ENCODE peak calls at places on chromosomes 1 and 21, in ten cellular contexts. One of them, this sample, is unnamed.

GRCh38 chr1:36297062-36297461 is 9.1 kb upstream of the SH3D21 start:
- DNase-seq in left cardiac atrium: no peak
- DNase-seq in hypothalamus: no peak
- DNase-seq in activated T-helper 1 cell treated with anti-CD3 and anti-CD28 coated beads, Interleukin-2, amount 50 U/mL, for 16 hours: no peak
- DNase-seq in stimulated activated CD8-positive, alpha-beta memory T cell treated with anti-CD3 and anti-CD28 coated beads, Interleukin-7, amount 100 ng/mL, for 24 hours: no peak
- DNase-seq in CD8-positive, alpha-beta memory T cell: no peak
- DNase-seq in NCI-H1105: no peak
- DNase-seq in WTC11: no peak
- DNase-seq in NCI-H1930: no peak
- DNase-seq in stimulated activated CD4-positive, alpha-beta T cell treated with anti-CD3 and anti-CD28 coated beads, TNF-alpha, amount 100 ng/mL, for 4 hours: no peak
- DNase-seq in this sample: no peak

GRCh38 chr1:15728937-15729657 is 7.0 kb upstream of the SLC25A34 start:
- DNase-seq in left cardiac atrium: no peak
- DNase-seq in hypothalamus: no peak
- DNase-seq in activated T-helper 1 cell treated with anti-CD3 and anti-CD28 coated beads, Interleukin-2, amount 50 U/mL, for 16 hours: no peak
- DNase-seq in stimulated activated CD8-positive, alpha-beta memory T cell treated with anti-CD3 and anti-CD28 coated beads, Interleukin-7, amount 100 ng/mL, for 24 hours: no peak
- DNase-seq in CD8-positive, alpha-beta memory T cell: no peak
- DNase-seq in NCI-H1105: no peak
- DNase-seq in WTC11: no peak
- DNase-seq in NCI-H1930: no peak
- DNase-seq in stimulated activated CD4-positive, alpha-beta T cell treated with anti-CD3 and anti-CD28 coated beads, TNF-alpha, amount 100 ng/mL, for 4 hours: no peak
- DNase-seq in this sample: no peak

GRCh38 chr1:64982134-64982533 is 15.8 kb upstream of the JAK1 start:
- DNase-seq in left cardiac atrium: no peak
- DNase-seq in hypothalamus: no peak
- DNase-seq in activated T-helper 1 cell treated with anti-CD3 and anti-CD28 coated beads, Interleukin-2, amount 50 U/mL, for 16 hours: no peak
- DNase-seq in stimulated activated CD8-positive, alpha-beta memory T cell treated with anti-CD3 and anti-CD28 coated beads, Interleukin-7, amount 100 ng/mL, for 24 hours: no peak
- DNase-seq in CD8-positive, alpha-beta memory T cell: no peak
- DNase-seq in NCI-H1105: no peak
- DNase-seq in WTC11: no peak
- DNase-seq in NCI-H1930: no peak
- DNase-seq in stimulated activated CD4-positive, alpha-beta T cell treated with anti-CD3 and anti-CD28 coated beads, TNF-alpha, amount 100 ng/mL, for 4 hours: no peak
- DNase-seq in this sample: no peak

GRCh38 chr1:109482796-109483638 is 688 bp upstream of the ATXN7L2 start:
- DNase-seq in left cardiac atrium: peak; percentile 45
- DNase-seq in hypothalamus: no peak
- DNase-seq in activated T-helper 1 cell treated with anti-CD3 and anti-CD28 coated beads, Interleukin-2, amount 50 U/mL, for 16 hours: no peak
- DNase-seq in stimulated activated CD8-positive, alpha-beta memory T cell treated with anti-CD3 and anti-CD28 coated beads, Interleukin-7, amount 100 ng/mL, for 24 hours: no peak
- DNase-seq in CD8-positive, alpha-beta memory T cell: peak; percentile 43
- DNase-seq in NCI-H1105: peak; percentile 70
- DNase-seq in WTC11: peak; percentile 60
- DNase-seq in NCI-H1930: peak; percentile 75
- DNase-seq in stimulated activated CD4-positive, alpha-beta T cell treated with anti-CD3 and anti-CD28 coated beads, TNF-alpha, amount 100 ng/mL, for 4 hours: no peak
- DNase-seq in this sample: peak; percentile 61

GRCh38 chr1:149879556-149879955 is 19.8 kb upstream of the BOLA1 start:
- DNase-seq in left cardiac atrium: no peak
- DNase-seq in hypothalamus: no peak
- DNase-seq in activated T-helper 1 cell treated with anti-CD3 and anti-CD28 coated beads, Interleukin-2, amount 50 U/mL, for 16 hours: no peak
- DNase-seq in stimulated activated CD8-positive, alpha-beta memory T cell treated with anti-CD3 and anti-CD28 coated beads, Interleukin-7, amount 100 ng/mL, for 24 hours: no peak
- DNase-seq in CD8-positive, alpha-beta memory T cell: no peak
- DNase-seq in NCI-H1105: no peak
- DNase-seq in WTC11: no peak
- DNase-seq in NCI-H1930: no peak
- DNase-seq in stimulated activated CD4-positive, alpha-beta T cell treated with anti-CD3 and anti-CD28 coated beads, TNF-alpha, amount 100 ng/mL, for 4 hours: no peak
- DNase-seq in this sample: no peak

GRCh38 chr21:38244407-38244787 is 12.4 kb upstream of the KCNJ15 start:
- DNase-seq in left cardiac atrium: no peak
- DNase-seq in hypothalamus: no peak
- DNase-seq in activated T-helper 1 cell treated with anti-CD3 and anti-CD28 coated beads, Interleukin-2, amount 50 U/mL, for 16 hours: no peak
- DNase-seq in stimulated activated CD8-positive, alpha-beta memory T cell treated with anti-CD3 and anti-CD28 coated beads, Interleukin-7, amount 100 ng/mL, for 24 hours: no peak
- DNase-seq in CD8-positive, alpha-beta memory T cell: no peak
- DNase-seq in NCI-H1105: no peak
- DNase-seq in WTC11: no peak
- DNase-seq in NCI-H1930: no peak
- DNase-seq in stimulated activated CD4-positive, alpha-beta T cell treated with anti-CD3 and anti-CD28 coated beads, TNF-alpha, amount 100 ng/mL, for 4 hours: no peak
- DNase-seq in this sample: no peak

GRCh38 chr1:210250998-210251679 is 18.5 kb downstream of the SERTAD4 start:
- DNase-seq in left cardiac atrium: peak; percentile 58
- DNase-seq in hypothalamus: peak; percentile 82
- DNase-seq in activated T-helper 1 cell treated with anti-CD3 and anti-CD28 coated beads, Interleukin-2, amount 50 U/mL, for 16 hours: no peak
- DNase-seq in stimulated activated CD8-positive, alpha-beta memory T cell treated with anti-CD3 and anti-CD28 coated beads, Interleukin-7, amount 100 ng/mL, for 24 hours: no peak
- DNase-seq in CD8-positive, alpha-beta memory T cell: no peak
- DNase-seq in NCI-H1105: peak; percentile 93
- DNase-seq in WTC11: peak; percentile 79
- DNase-seq in NCI-H1930: peak; percentile 54
- DNase-seq in stimulated activated CD4-positive, alpha-beta T cell treated with anti-CD3 and anti-CD28 coated beads, TNF-alpha, amount 100 ng/mL, for 4 hours: no peak
- DNase-seq in this sample: peak; percentile 47

GRCh38 chr1:905071-905749 is 18.5 kb upstream of the SAMD11 start:
- DNase-seq in left cardiac atrium: peak; percentile 66
- DNase-seq in hypothalamus: no peak
- DNase-seq in activated T-helper 1 cell treated with anti-CD3 and anti-CD28 coated beads, Interleukin-2, amount 50 U/mL, for 16 hours: no peak
- DNase-seq in stimulated activated CD8-positive, alpha-beta memory T cell treated with anti-CD3 and anti-CD28 coated beads, Interleukin-7, amount 100 ng/mL, for 24 hours: no peak
- DNase-seq in CD8-positive, alpha-beta memory T cell: no peak
- DNase-seq in NCI-H1105: peak; percentile 48
- DNase-seq in WTC11: peak; percentile 59
- DNase-seq in NCI-H1930: no peak
- DNase-seq in stimulated activated CD4-positive, alpha-beta T cell treated with anti-CD3 and anti-CD28 coated beads, TNF-alpha, amount 100 ng/mL, for 4 hours: no peak
- DNase-seq in this sample: no peak

GRCh38 chr1:155698382-155699038 is 9.6 kb downstream of the DAP3 start:
- DNase-seq in left cardiac atrium: no peak
- DNase-seq in hypothalamus: no peak
- DNase-seq in activated T-helper 1 cell treated with anti-CD3 and anti-CD28 coated beads, Interleukin-2, amount 50 U/mL, for 16 hours: no peak
- DNase-seq in stimulated activated CD8-positive, alpha-beta memory T cell treated with anti-CD3 and anti-CD28 coated beads, Interleukin-7, amount 100 ng/mL, for 24 hours: no peak
- DNase-seq in CD8-positive, alpha-beta memory T cell: no peak
- DNase-seq in NCI-H1105: no peak
- DNase-seq in WTC11: no peak
- DNase-seq in NCI-H1930: no peak
- DNase-seq in stimulated activated CD4-positive, alpha-beta T cell treated with anti-CD3 and anti-CD28 coated beads, TNF-alpha, amount 100 ng/mL, for 4 hours: no peak
- DNase-seq in this sample: no peak

GRCh38 chr1:243596441-243597183 is 253.4 kb downstream of the AKT3 start:
- DNase-seq in left cardiac atrium: no peak
- DNase-seq in hypothalamus: no peak
- DNase-seq in activated T-helper 1 cell treated with anti-CD3 and anti-CD28 coated beads, Interleukin-2, amount 50 U/mL, for 16 hours: no peak
- DNase-seq in stimulated activated CD8-positive, alpha-beta memory T cell treated with anti-CD3 and anti-CD28 coated beads, Interleukin-7, amount 100 ng/mL, for 24 hours: no peak
- DNase-seq in CD8-positive, alpha-beta memory T cell: no peak
- DNase-seq in NCI-H1105: no peak
- DNase-seq in WTC11: no peak
- DNase-seq in NCI-H1930: no peak
- DNase-seq in stimulated activated CD4-positive, alpha-beta T cell treated with anti-CD3 and anti-CD28 coated beads, TNF-alpha, amount 100 ng/mL, for 4 hours: no peak
- DNase-seq in this sample: no peak